ENCODE peak calls at places on chromosomes 12 and 14, in four cellular contexts. T is GM12878, O is H1, K is K562. N is an unnamed sample.

GRCh38 chr12:47882796-47883546 is 21.8 kb downstream of the VDR start:
- DNase-seq in T (peak), O (no peak), K (no peak), N (no peak)

GRCh38 chr14:93029417-93029816 is 86.3 kb downstream of the ITPK1 start:
- DNase-seq in T (no peak), O (no peak), K (no peak), N (no peak)

GRCh38 chr12:82625523-82625922 is 61.2 kb upstream of the TMTC2 start:
- DNase-seq in K (no peak), T (no peak), O (no peak), N (no peak)

GRCh38 chr12:101823891-101824290 is 6.9 kb downstream of the GNPTAB start:
- DNase-seq in T (no peak), O (no peak), K (peak), N (peak)

GRCh38 chr14:49861923-49862673 is 9.5 kb upstream of the NEMF start:
- DNase-seq in O (peak), T (no peak), K (peak), N (peak)

GRCh38 chr12:124004233-124004875 is 31.3 kb downstream of the ZNF664 start:
- DNase-seq in O (no peak), T (no peak), K (no peak), N (no peak)

GRCh38 chr14:80003138-80003537 is 208.2 kb downstream of the DIO2 start:
- DNase-seq in O (no peak), K (no peak), T (no peak), N (no peak)

GRCh38 chr12:110794623-110795280 is 52.0 kb upstream of the CCDC63 start:
- DNase-seq in O (no peak), K (peak), T (no peak), N (no peak)

GRCh38 chr12:47805417-47805816 is 14.3 kb downstream of the HDAC7 start:
- DNase-seq in O (no peak), T (no peak), K (no peak), N (no peak)

GRCh38 chr12:47770086-47770726 is 2.8 kb upstream of the SLC48A1 start:
- DNase-seq in K (no peak), O (no peak), T (no peak), N (no peak)

GRCh38 chr12:109387425-109388166 is 39.9 kb downstream of the MYO1H start:
- DNase-seq in K (peak), T (no peak), O (no peak), N (peak)

GRCh38 chr12:130132831-130133635 is 29.2 kb upstream of the FZD10 start:
- DNase-seq in O (no peak), T (no peak), K (no peak), N (no peak)

GRCh38 chr14:28651148-28651547 is 115.4 kb upstream of the FOXG1 start:
- DNase-seq in O (no peak), K (no peak), T (no peak), N (no peak)

GRCh38 chr12:78331764-78332163 is 501.1 kb downstream of the NAV3 start:
- DNase-seq in K (no peak), O (no peak), T (no peak), N (no peak)

GRCh38 chr14:52265248-52265647 is 2.2 kb upstream of the PTGDR start:
- DNase-seq in K (no peak), T (no peak), O (no peak), N (no peak)

GRCh38 chr14:99510556-99511139 is 29.4 kb downstream of the CCNK start:
- DNase-seq in K (no peak), T (no peak), O (no peak), N (no peak)

GRCh38 chr14:21723431-21724045 is 49.9 kb upstream of the OR4E1 start:
- DNase-seq in O (peak), T (no peak), K (peak), N (peak)

GRCh38 chr12:28974166-28974565 is 174.9 kb upstream of the FAR2 start:
- DNase-seq in K (no peak), O (no peak), T (no peak), N (no peak)

GRCh38 chr12:9760699-9761406 is at the start of gene CD69:
- DNase-seq in O (no peak), T (peak), K (peak), N (no peak)

GRCh38 chr12:9750276-9751203 is 10.2 kb downstream of the CD69 start:
- DNase-seq in O (no peak), K (peak), T (no peak), N (peak)

GRCh38 chr12:3418609-3419469 is 72.2 kb upstream of the PRMT8 start:
- DNase-seq in T (no peak), K (no peak), O (no peak), N (no peak)

GRCh38 chr12:110279976-110280783 is 867 bp upstream of the ATP2A2 start:
- DNase-seq in K (peak), O (no peak), T (no peak), N (no peak)

GRCh38 chr12:72368719-72369505 is 96.7 kb downstream of the TRHDE start:
- DNase-seq in T (no peak), K (no peak), O (no peak), N (no peak)

GRCh38 chr14:76876076-76876475 is 49.9 kb downstream of the LRRC74A start:
- DNase-seq in O (peak), T (no peak), K (peak), N (peak)

GRCh38 chr12:98126637-98127335 is 388.6 kb upstream of the TMPO start:
- DNase-seq in O (no peak), K (no peak), T (no peak), N (no peak)

GRCh38 chr12:65993173-65993572 is 137.4 kb downstream of the LLPH start:
- DNase-seq in T (no peak), K (no peak), O (no peak), N (no peak)

GRCh38 chr14:74654931-74655330 is 42.9 kb upstream of the LTBP2 start:
- DNase-seq in O (no peak), T (no peak), K (no peak), N (no peak)

GRCh38 chr14:101070540-101071492 is 167.3 kb upstream of the RTL1 start:
- DNase-seq in K (no peak), T (no peak), O (no peak), N (no peak)

GRCh38 chr14:88417594-88417993 is 32.1 kb downstream of the SPATA7 start:
- DNase-seq in O (no peak), K (no peak), T (no peak), N (no peak)

GRCh38 chr12:66120477-66120876 is 10.1 kb downstream of the LLPH start:
- DNase-seq in T (no peak), K (no peak), O (no peak), N (no peak)

GRCh38 chr12:96419576-96420254 is 19.5 kb upstream of the CDK17 start:
- DNase-seq in T (peak), O (no peak), K (no peak), N (no peak)

GRCh38 chr12:41514050-41514449 is 325.9 kb downstream of the PDZRN4 start:
- DNase-seq in O (no peak), K (no peak), T (no peak), N (no peak)

GRCh38 chr12:118103231-118103600 is 595 bp downstream of the VSIG10 start:
- DNase-seq in O (no peak), T (no peak), K (no peak), N (no peak)

GRCh38 chr12:121059031-121059898 is 20.2 kb upstream of the OASL start:
- DNase-seq in K (no peak), T (no peak), O (no peak), N (no peak)

GRCh38 chr14:100709252-100709955 is 17.3 kb upstream of the DLK1 start:
- DNase-seq in K (no peak), O (no peak), T (no peak), N (no peak)

GRCh38 chr12:112503521-112503920 is 84.8 kb downstream of the PTPN11 start:
- DNase-seq in O (no peak), K (no peak), T (no peak), N (no peak)

GRCh38 chr14:105325716-105326567 is 11.4 kb downstream of the PACS2 start:
- DNase-seq in K (no peak), O (no peak), T (no peak), N (no peak)

GRCh38 chr14:105326891-105327694 is 12.5 kb downstream of the PACS2 start:
- DNase-seq in T (no peak), O (no peak), K (no peak), N (no peak)

GRCh38 chr14:105325303-105325702 is 10.8 kb downstream of the PACS2 start:
- DNase-seq in O (no peak), T (no peak), K (no peak), N (no peak)

GRCh38 chr14:105324871-105325270 is 10.3 kb downstream of the PACS2 start:
- DNase-seq in O (no peak), T (no peak), K (no peak), N (no peak)

GRCh38 chr14:105326568-105326867 is 12.0 kb downstream of the PACS2 start:
- DNase-seq in O (no peak), K (no peak), T (no peak), N (no peak)
- H3K27ac ChIP-seq in O (no peak), K (no peak), T (no peak), N (no peak)

DNA sequence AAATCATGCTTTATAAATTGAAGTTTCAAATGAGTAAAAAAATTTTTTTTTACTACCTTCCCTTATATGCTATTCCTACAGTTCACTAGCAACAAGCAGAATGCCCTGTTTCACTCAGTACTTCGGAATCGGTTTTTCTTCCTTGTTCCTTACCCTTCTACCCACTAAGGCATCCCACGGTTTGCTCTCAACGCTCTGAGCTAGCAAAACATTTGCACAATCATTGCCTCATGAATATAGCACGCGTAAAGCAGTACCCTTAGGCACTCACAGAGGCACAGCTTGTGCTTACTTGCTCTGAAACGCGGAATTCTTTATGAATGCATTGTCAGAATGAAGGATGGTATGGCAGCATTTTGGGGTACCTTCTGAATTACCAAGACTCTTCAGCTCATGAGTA is 45.0 kb downstream of the PPP1R13B start:
- DNase-seq in K (no peak), O (no peak), T (no peak), N (no peak)
- TF ChIP-seq EGR1 in K (no peak), O (no peak), T (no peak), N (no peak)

GRCh38 chr12:68612245-68612644 is 1.5 kb downstream of the RAP1B start:
- DNase-seq in T (no peak), O (no peak), K (peak), N (no peak)

GRCh38 chr12:68614772-68615171 is 4.1 kb downstream of the RAP1B start:
- DNase-seq in O (no peak), T (no peak), K (no peak), N (no peak)

GRCh38 chr12:68614105-68614679 is 3.5 kb downstream of the RAP1B start:
- DNase-seq in K (no peak), T (no peak), O (no peak), N (no peak)

GRCh38 chr12:68612675-68613074 is 2.0 kb downstream of the RAP1B start:
- DNase-seq in K (no peak), O (no peak), T (no peak), N (no peak)

DNA sequence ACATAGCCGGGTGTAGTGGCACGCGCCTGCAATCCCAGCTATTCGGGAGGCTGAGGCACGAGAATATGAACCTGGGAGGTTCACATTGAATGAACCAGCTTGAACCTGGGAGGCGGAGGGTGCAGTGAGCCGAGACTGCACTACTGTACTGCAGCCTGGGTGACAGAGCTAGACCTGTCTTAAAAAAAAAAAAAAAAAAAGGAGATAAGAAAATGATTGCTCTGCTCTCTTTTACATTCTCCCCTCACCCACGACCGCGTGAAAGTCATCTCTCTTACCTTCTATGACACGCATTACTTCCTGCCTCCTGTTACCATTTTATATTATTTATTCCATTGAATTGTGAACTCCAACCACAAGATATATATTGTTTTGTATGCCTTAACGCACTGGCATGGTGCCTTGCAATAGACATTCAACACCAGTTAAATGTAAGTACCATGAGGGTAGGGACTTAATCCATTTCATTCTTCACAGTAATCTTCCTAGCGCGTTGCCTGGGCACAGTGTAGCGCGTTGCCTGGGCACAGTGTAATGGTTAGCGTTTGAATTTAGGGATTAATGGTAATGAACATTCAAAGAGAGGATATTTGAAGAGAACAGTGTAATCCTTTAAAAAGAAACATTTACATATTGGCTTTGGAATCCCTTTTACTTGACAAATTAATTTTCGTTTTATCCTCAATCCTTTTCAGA is 2.7 kb downstream of the RAP1B start:
- DNase-seq in K (no peak), O (no peak), T (no peak), N (no peak)
- H3K27ac ChIP-seq in K (peak), O (no peak), T (peak), N (no peak)

GRCh38 chr12:52033506-52034258 is 17.6 kb upstream of the NR4A1 start:
- DNase-seq in T (no peak), O (no peak), K (no peak), N (no peak)
- TF ChIP-seq EGR1 in T (no peak), O (no peak), K (no peak), N (no peak)

DNA sequence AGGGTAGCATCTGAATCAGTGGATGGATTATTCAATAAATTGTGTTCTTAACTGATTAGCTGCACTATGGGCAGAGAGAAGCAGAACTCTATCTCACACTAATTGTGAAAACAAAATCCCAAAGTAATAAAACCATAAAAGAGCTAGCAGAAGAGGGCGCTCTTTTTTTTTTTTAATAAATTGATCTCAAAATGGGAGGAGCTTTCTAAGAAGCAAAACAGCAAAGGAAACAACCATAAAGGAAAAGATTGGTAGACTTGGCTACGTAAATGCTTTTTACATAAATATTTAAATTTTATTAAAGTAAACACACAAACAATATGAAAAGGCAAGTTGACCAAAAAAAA is 1.5 kb upstream of the TM7SF3 start:
- DNase-seq in O (no peak), T (no peak), K (peak), N (peak)
- H3K27ac ChIP-seq in O (no peak), T (peak), K (no peak), N (no peak)

GRCh38 chr14:95515080-95515489 is 1.4 kb downstream of the SYNE3 start:
- DNase-seq in O (no peak), T (no peak), K (no peak), N (no peak)
- TF ChIP-seq EGR1 in O (no peak), T (no peak), K (no peak), N (no peak)

GRCh38 chr12:46522141-46522540 is 149.6 kb upstream of the SLC38A2 start:
- DNase-seq in T (no peak), K (no peak), O (no peak), N (no peak)
- H3K27ac ChIP-seq in T (no peak), K (no peak), O (no peak), N (no peak)

GRCh38 chr12:57456145-57456700 is 1.1 kb downstream of the INHBE start:
- DNase-seq in O (no peak), K (no peak), T (no peak), N (no peak)
- TF ChIP-seq EGR1 in O (peak), K (no peak), T (no peak), N (no peak)